ENCODE peak calls at places on chromosome 19, in nine cellular contexts. A is breast epithelium, K is fibroblast of mammary gland, Z is AG09309, I is heart right ventricle, X is cardiac fibroblast, W is colonic mucosa, T is dorsolateral prefrontal cortex, F is lower lobe of right lung. B is an unnamed sample.

GRCh38 chr19:5115771-5116202 is 146.9 kb downstream of the KDM4B start:
- DNase-seq in I (no peak), T (no peak), Z (peak), F (no peak), K (peak), W (no peak), A (no peak), X (peak), B (no peak)

GRCh38 chr19:8575467-8575997 is 1.7 kb downstream of the MYO1F start:
- DNase-seq in T (no peak), F (no peak), X (peak), I (no peak), K (peak), Z (no peak), W (peak), A (no peak), B (peak)

GRCh38 chr19:48569814-48570213 is 17.8 kb downstream of the SULT2B1 start:
- DNase-seq in F (no peak), T (no peak), X (no peak), W (no peak), I (no peak), K (peak), Z (no peak), A (no peak), B (no peak)

GRCh38 chr19:52748336-52748950 is 13.6 kb upstream of the ZNF611 start:
- DNase-seq in X (peak), A (no peak), F (no peak), K (peak), T (peak), Z (no peak), I (no peak), W (no peak), B (peak)

GRCh38 chr19:44602071-44602470 is 11.3 kb upstream of the IGSF23 start:
- DNase-seq in X (no peak), I (no peak), F (no peak), K (no peak), A (no peak), W (peak), Z (no peak), T (no peak), B (no peak)

GRCh38 chr19:54638683-54639082 is 8.4 kb downstream of the LILRB1 start:
- DNase-seq in W (no peak), Z (no peak), T (no peak), F (no peak), X (no peak), I (no peak), A (no peak), K (no peak), B (no peak)

GRCh38 chr19:55643003-55643732 is at the start of gene ZNF581:
- DNase-seq in A (peak), K (peak), T (peak), X (peak), F (peak), Z (no peak), I (peak), W (peak), B (peak)

GRCh38 chr19:43934055-43934984 is 762 bp downstream of the ZNF45 start:
- DNase-seq in X (peak), T (no peak), W (no peak), I (no peak), Z (no peak), K (peak), A (no peak), F (no peak), B (peak)

GRCh38 chr19:46924874-46925547 is 64.2 kb downstream of the ARHGAP35 start:
- DNase-seq in F (no peak), Z (peak), X (no peak), I (no peak), W (peak), K (no peak), T (no peak), A (no peak), B (no peak)

GRCh38 chr19:40444181-40445005 is at the start of gene SERTAD3:
- DNase-seq in F (peak), A (peak), K (peak), Z (peak), I (peak), T (peak), X (peak), W (peak), B (peak)

GRCh38 chr19:11196406-11197287 is 698 bp downstream of the KANK2 start:
- DNase-seq in I (peak), A (no peak), K (peak), F (no peak), T (no peak), X (peak), Z (no peak), W (peak), B (no peak)

GRCh38 chr19:29329460-29330134 is 116.6 kb upstream of the UQCRFS1 start:
- DNase-seq in X (no peak), Z (no peak), W (no peak), A (no peak), T (no peak), I (no peak), F (no peak), K (no peak), B (no peak)

GRCh38 chr19:1258161-1258492 is 9.7 kb downstream of the MIDN start:
- DNase-seq in Z (no peak), A (no peak), K (no peak), I (no peak), W (no peak), F (no peak), T (no peak), X (no peak), B (no peak)
- H3K4me3 ChIP-seq in Z (no peak), A (peak), K (no peak), I (no peak), W (no peak), F (peak), T (no peak), X (no peak), B (no peak)

GRCh38 chr19:45767410-45767880 is 1.6 kb downstream of the SIX5 start:
- DNase-seq in Z (peak), T (no peak), A (peak), K (peak), X (peak), F (peak), I (peak), W (peak), B (peak)
- TF ChIP-seq CTCF in Z (no peak), T (no peak), A (no peak), K (no peak), X (no peak), F (no peak), I (no peak), W (no peak), B (no peak)

GRCh38 chr19:23190341-23190740 is 59.9 kb downstream of the ZNF724 start:
- DNase-seq in K (no peak), I (no peak), A (no peak), T (no peak), X (no peak), W (no peak), Z (no peak), F (no peak), B (no peak)
- H3K4me3 ChIP-seq in K (no peak), I (no peak), A (no peak), T (no peak), X (no peak), W (no peak), Z (no peak), F (no peak), B (no peak)

GRCh38 chr19:3186377-3186688 is 603 bp downstream of the NCLN start:
- DNase-seq in T (no peak), K (peak), A (no peak), I (no peak), W (no peak), F (no peak), X (no peak), Z (no peak), B (peak)
- TF ChIP-seq CTCF in T (no peak), K (no peak), A (no peak), I (no peak), W (no peak), F (no peak), X (no peak), Z (no peak), B (no peak)

GRCh38 chr19:12940897-12941296 is 2.5 kb downstream of the CALR start:
- DNase-seq in X (no peak), W (no peak), K (no peak), Z (no peak), I (no peak), T (no peak), F (no peak), A (no peak), B (no peak)
- H3K4me3 ChIP-seq in X (peak), W (no peak), K (peak), Z (no peak), I (no peak), T (no peak), F (peak), A (peak), B (peak)

DNA sequence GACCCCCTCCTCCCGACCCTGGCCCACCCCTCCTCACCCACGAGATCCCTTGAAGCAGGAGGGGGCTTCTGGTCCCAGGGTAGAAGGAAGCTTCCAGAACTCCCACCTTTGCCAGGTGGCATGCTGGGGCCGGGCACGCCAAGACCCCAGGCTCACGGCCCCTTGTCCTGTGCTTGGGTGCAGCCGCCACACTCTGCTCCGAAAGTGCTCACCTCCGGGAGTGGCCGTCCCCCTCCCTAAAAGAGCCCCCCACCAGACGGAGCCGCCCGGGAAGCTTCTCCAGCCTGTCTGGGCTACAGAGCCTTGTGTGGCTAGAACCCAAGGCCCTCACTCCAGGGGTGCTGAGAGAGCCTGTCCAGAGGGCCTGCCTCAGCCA is 1.8 kb upstream of the EFNA2 start:
- DNase-seq in T (no peak), A (no peak), I (no peak), Z (no peak), X (no peak), W (no peak), F (no peak), K (no peak), B (no peak)
- TF ChIP-seq CTCF in T (no peak), A (no peak), I (no peak), Z (no peak), X (no peak), W (no peak), F (no peak), K (no peak), B (no peak)

GRCh38 chr19:7505682-7506384 is 10.1 kb upstream of the ZNF358 start:
- DNase-seq in K (no peak), X (no peak), T (no peak), W (no peak), F (no peak), Z (no peak), A (no peak), I (no peak), B (no peak)

GRCh38 chr19:7504684-7505083 is 11.2 kb upstream of the ZNF358 start:
- DNase-seq in Z (no peak), A (no peak), T (no peak), F (no peak), K (no peak), X (no peak), W (no peak), I (no peak), B (no peak)

GRCh38 chr19:7507884-7508283 is 8.0 kb upstream of the ZNF358 start:
- DNase-seq in A (no peak), X (peak), T (peak), W (peak), I (peak), Z (no peak), F (peak), K (peak), B (peak)

GRCh38 chr19:7506385-7507328 is 9.2 kb upstream of the ZNF358 start:
- DNase-seq in F (peak), I (peak), A (no peak), X (peak), K (peak), W (peak), Z (no peak), T (peak), B (peak)

GRCh38 chr19:7505288-7505681 is 10.6 kb upstream of the ZNF358 start:
- DNase-seq in X (no peak), I (no peak), W (peak), T (no peak), K (no peak), F (no peak), A (no peak), Z (no peak), B (no peak)
- H3K4me3 ChIP-seq in X (no peak), I (no peak), W (peak), T (no peak), K (no peak), F (peak), A (no peak), Z (no peak), B (no peak)

GRCh38 chr19:662207-662961 is 630 bp downstream of the RNF126 start:
- DNase-seq in W (peak), T (no peak), F (peak), I (no peak), K (peak), A (no peak), Z (no peak), X (peak), B (no peak)

GRCh38 chr19:662962-663681 is at the start of gene RNF126:
- DNase-seq in F (peak), T (peak), X (peak), K (peak), W (peak), Z (peak), I (peak), A (peak), B (peak)

GRCh38 chr19:664913-665443 is 2.0 kb upstream of the RNF126 start:
- DNase-seq in W (peak), T (peak), I (peak), A (peak), K (peak), X (peak), Z (no peak), F (peak), B (peak)

GRCh38 chr19:661427-662196 is 1.4 kb downstream of the RNF126 start:
- DNase-seq in Z (no peak), A (no peak), F (no peak), I (no peak), W (peak), T (no peak), K (no peak), X (peak), B (peak)

DNA sequence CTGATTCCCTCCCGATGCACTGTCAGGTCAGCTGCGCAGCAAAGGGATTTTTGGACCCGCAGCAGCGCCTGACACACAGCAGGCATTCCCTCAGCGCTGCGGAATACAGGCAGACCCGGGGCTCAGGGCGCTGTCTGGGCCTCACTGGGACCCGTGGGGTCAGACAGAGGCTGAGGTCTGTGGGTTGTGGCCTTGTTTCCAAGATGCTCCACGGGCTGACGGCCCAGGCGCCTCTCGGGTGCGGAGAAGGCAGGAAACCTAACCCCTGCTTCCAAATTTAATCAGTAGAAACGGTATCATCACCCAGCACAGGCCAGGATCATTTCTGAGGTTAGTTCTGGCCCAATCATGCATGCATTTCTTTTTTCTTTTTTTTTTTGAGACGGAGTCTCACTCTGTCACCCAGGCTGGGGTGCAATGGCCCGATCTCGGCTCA is 686 bp upstream of the RNF126 start:
- DNase-seq in F (no peak), W (no peak), Z (no peak), I (no peak), A (no peak), T (no peak), K (no peak), X (no peak), B (no peak)
- TF ChIP-seq CTCF in F (no peak), W (no peak), Z (no peak), I (no peak), A (no peak), T (no peak), K (no peak), X (no peak), B (no peak)